ENCODE peak calls at places on chromosomes 16 and 17, in seven cellular contexts. P is kidney, J is colonic mucosa, I is neural progenitor cell, D is HCT116, O is GM12878, L is trophoblast cell. K is an unnamed sample.
A peak's percentile ranks its signal among the peaks of the same experiment; 100 is the strongest.

GRCh38 chr17:48892940-48893645 is 506 bp downstream of the ATP5MC1 start:
- DNase-seq in J (no peak), D (no peak), O (no peak), P (no peak), I (no peak), L (no peak), K (peak; percentile 60)

GRCh38 chr17:46046957-46047356 is 47.9 kb downstream of the STH start:
- DNase-seq in O (no peak), I (no peak), P (no peak), J (no peak), D (no peak), L (no peak), K (no peak)

GRCh38 chr16:515175-515962 is 12.1 kb upstream of the CAPN15 start:
- DNase-seq in J (no peak), O (no peak), P (no peak), I (no peak), D (no peak), L (no peak), K (no peak)

GRCh38 chr16:86100205-86101134 is 201.5 kb downstream of the IRF8 start:
- DNase-seq in D (no peak), O (no peak), P (no peak), J (no peak), L (no peak), I (no peak), K (no peak)

GRCh38 chr16:83118365-83118764 is 491.6 kb downstream of the CDH13 start:
- DNase-seq in L (no peak), J (no peak), O (no peak), I (no peak), P (no peak), D (no peak), K (no peak)

GRCh38 chr17:68491381-68491849 is 20.8 kb upstream of the PRKAR1A start:
- DNase-seq in O (no peak), P (no peak), I (no peak), J (peak; percentile 49), L (no peak), D (no peak), K (peak; percentile 91)

GRCh38 chr16:47461598-47462266 is 601 bp downstream of the PHKB start:
- DNase-seq in L (peak; percentile 79), D (peak; percentile 40), I (peak; percentile 58), O (no peak), J (peak; percentile 51), P (no peak), K (peak; percentile 84)

GRCh38 chr17:42748202-42748905 is 3.5 kb upstream of the EZH1 start:
- DNase-seq in O (no peak), I (no peak), P (no peak), D (no peak), J (no peak), L (no peak), K (peak; percentile 24)

GRCh38 chr16:4207683-4208528 is 34.0 kb downstream of the SRL start:
- DNase-seq in O (no peak), P (no peak), I (no peak), L (no peak), J (no peak), D (no peak), K (no peak)

GRCh38 chr17:60108712-60109111 is 30.0 kb upstream of the HEATR6 start:
- DNase-seq in P (no peak), D (no peak), I (no peak), O (no peak), L (no peak), J (no peak), K (peak; percentile 23)

GRCh38 chr17:60102632-60103047 is 23.9 kb upstream of the HEATR6 start:
- DNase-seq in D (no peak), O (no peak), I (no peak), L (peak; percentile 73), P (no peak), J (peak; percentile 25), K (peak; percentile 42)

GRCh38 chr17:60106377-60107059 is 27.8 kb upstream of the HEATR6 start:
- DNase-seq in D (no peak), J (no peak), O (no peak), L (no peak), I (no peak), P (no peak), K (peak; percentile 62)

GRCh38 chr17:60107526-60108257 is 29.0 kb upstream of the HEATR6 start:
- DNase-seq in P (no peak), I (no peak), D (no peak), O (no peak), J (no peak), L (no peak), K (peak; percentile 39)

DNA sequence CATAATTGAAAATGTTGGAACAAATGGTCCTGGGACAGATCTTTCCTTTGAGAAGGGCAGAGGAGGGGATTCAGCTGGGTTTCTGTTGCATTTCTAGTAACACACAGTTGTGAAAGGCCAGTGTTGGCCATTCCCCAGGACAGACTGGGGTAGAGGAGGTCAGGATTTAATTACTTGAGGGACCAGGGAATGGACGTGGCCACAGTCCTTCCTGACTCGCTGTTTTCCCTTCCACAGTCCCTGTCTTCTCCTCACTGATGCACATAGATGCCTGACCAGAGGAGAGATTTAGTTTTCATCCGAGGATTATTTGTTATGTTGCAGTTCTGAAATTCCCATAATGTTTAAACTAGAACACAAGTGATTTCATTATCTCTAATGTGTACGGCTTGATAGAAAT is 25.2 kb upstream of the HEATR6 start:
- DNase-seq in P (no peak), O (no peak), L (no peak), J (no peak), D (no peak), I (no peak), K (peak; percentile 27)
- H3K4me1 ChIP-seq in P (peaks cover 3% of the 10 kb centered on the region), O (peaks cover 11% of the 10 kb centered on the region), L (peaks cover 4% of the 10 kb centered on the region), J (no peaks in the 10 kb centered on the region), D (no peaks in the 10 kb centered on the region), I (no peaks in the 10 kb centered on the region), K (peaks cover 24% of the 10 kb centered on the region)

GRCh38 chr17:37368577-37368976 is 7.2 kb upstream of the C17orf78 start:
- DNase-seq in O (no peak), I (no peak), J (no peak), P (no peak), L (no peak), D (no peak), K (no peak)
- H3K9ac ChIP-seq in O (no peak overlapping the region), I (no peak overlapping the region), J (no peak overlapping the region), P (no peak overlapping the region), L (no peak overlapping the region), D (no peak overlapping the region), K (no peak overlapping the region)

DNA sequence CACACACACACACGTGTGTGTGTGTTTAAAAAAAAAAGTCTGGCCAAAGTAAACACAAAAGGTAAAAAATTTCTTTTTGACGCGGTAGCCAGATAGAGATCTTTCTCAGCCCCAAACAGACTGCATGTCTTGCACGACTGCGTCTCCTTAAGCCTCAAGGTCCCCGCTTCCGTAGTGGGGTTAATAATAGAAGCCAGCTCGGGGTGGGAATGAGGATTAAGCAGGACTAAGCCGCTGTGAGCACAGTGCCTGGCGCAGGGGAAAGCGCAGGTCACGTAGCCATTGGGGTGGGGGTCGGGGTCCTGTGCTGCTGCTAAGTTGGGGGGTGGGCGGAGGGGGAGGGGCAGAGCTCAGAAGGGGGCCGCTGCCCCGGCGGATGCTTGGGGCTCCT is 536 bp downstream of the GGA2 start:
- DNase-seq in I (peak; percentile 87), L (no peak), O (no peak), D (no peak), P (peak; percentile 77), J (peak; percentile 45), K (peak; percentile 73)
- H3K27ac ChIP-seq in I (peak overlapping the region; percentile 79), L (peak overlapping the region; percentile 68), O (peak overlapping the region; percentile 76), D (peak overlapping the region; percentile 76), P (peak overlapping the region; percentile 83), J (peak overlapping the region; percentile 62), K (peak overlapping the region; percentile 90)

DNA sequence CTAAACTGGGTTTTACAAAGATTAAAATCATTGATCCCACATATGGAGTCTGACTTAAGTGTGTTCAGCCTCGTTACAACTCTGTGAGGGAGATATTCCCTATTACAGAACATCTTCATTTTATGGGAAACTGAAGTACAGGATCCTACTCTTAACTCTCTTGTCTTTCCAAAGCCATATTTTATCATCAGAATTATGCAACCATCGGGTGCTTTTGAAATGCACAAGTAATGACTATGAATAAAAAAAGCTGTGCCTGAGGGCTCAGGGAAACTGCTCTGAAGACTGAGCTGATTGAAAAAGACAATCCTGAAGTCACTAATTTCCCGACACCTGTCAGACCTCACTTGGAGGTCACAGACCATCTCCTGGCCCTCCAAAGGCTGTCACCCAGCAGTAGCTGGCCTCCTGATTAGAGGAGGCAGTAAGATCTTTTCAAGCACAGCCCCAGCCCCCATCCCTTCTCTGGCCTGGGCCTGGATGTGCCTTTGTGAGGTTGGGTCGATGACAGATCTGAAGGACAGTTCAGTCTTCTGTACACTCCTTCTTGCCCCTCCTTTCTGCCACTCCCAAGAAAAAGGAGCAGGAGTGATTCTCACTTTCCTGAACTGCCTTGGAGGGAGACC is 5.6 kb downstream of the AKAP1 start:
- DNase-seq in P (no peak), O (no peak), D (no peak), I (no peak), L (no peak), J (no peak), K (no peak)
- H3K4me1 ChIP-seq in P (peaks cover 36% of the 10 kb centered on the region), O (peaks cover 15% of the 10 kb centered on the region), D (peaks cover 14% of the 10 kb centered on the region), I (peaks cover 59% of the 10 kb centered on the region), L (peaks cover 6% of the 10 kb centered on the region), J (peaks cover 15% of the 10 kb centered on the region), K (peaks cover 55% of the 10 kb centered on the region)

DNA sequence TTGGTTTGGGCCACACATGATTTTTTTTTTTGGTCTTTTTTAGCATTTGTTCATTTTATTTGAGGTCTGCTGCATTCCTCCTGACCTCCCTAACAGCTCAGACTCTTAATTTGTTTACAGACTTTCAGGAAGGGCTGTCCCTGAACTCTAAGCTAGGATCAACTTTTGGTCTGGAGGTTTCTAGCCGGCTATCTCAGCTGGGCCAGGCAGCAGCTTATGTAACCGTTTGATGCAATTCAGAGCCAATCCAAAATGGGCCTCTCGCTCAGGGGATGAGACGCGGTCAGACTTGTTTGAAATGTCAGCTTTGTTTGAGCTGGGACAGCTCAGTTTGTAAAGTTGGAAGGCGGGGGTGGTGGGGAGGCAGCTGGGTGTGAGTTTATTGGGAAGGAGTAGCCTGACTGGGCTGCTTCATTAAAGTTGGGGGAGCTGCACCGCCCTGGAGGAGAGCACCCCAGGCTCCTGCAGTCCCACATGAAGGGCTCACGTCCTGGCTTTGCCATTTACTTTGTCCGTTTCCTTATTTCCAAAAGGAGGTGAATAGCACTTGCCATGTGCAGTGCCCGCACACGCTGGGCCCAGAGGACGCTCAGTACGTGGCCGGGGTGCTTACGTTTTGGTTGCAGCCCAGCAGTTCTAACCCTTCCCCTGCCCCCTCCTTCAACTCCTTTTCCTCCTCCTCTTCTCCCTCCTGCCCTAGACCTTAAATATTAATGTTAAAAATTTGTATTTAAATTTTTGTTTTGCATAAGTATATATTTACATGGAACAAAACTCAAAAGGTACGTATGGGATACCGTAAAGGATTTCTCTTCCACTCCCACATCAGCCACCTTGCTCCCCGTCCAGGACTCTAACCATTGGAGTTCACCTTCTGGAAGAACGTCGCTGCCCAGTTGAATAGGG is 121.2 kb downstream of the SNX29 start:
- DNase-seq in O (no peak), L (no peak), I (peak; percentile 45), P (peak; percentile 76), D (no peak), J (peak; percentile 42), K (no peak)
- H3K9ac ChIP-seq in O (no peak overlapping the region), L (no peak overlapping the region), I (no peak overlapping the region), P (peak overlapping the region; percentile 42), D (no peak overlapping the region), J (no peak overlapping the region), K (no peak overlapping the region)